ENCODE peak calls at places on chromosome 18, in six cellular contexts. W, T, S, M, P and B are unnamed samples.
A peak's percentile ranks its signal among the peaks of the same experiment; 100 is the strongest.

GRCh38 chr18:50507120-50507590 is 52.7 kb upstream of the MAPK4 start:
- DNase-seq in W (peak; percentile 31), T (peak; percentile 26), S (no peak), M (peak; percentile 76), P (peak; percentile 25), B (peak; percentile 53)

GRCh38 chr18:22422909-22423548 is 5.3 kb upstream of the CTAGE1 start:
- DNase-seq in W (no peak), T (no peak), S (no peak), M (no peak), P (peak; percentile 40), B (peak; percentile 74)

GRCh38 chr18:46570134-46570533 is 86.9 kb downstream of the LOXHD1 start:
- DNase-seq in W (no peak), T (no peak), S (no peak), M (no peak), P (no peak), B (no peak)

GRCh38 chr18:35276276-35276675 is 13.8 kb downstream of the ZSCAN30 start:
- DNase-seq in W (no peak), T (no peak), S (no peak), M (no peak), P (no peak), B (no peak)

GRCh38 chr18:58552057-58552461 is 76.8 kb downstream of the ALPK2 start:
- DNase-seq in W (no peak), T (no peak), S (no peak), M (peak; percentile 88), P (no peak), B (no peak)

GRCh38 chr18:64044616-64045015 is 74.7 kb downstream of the SERPINB8 start:
- DNase-seq in W (no peak), T (no peak), S (no peak), M (no peak), P (no peak), B (no peak)

GRCh38 chr18:25228410-25228809 is 123.6 kb downstream of the ZNF521 start:
- DNase-seq in W (no peak), T (no peak), S (no peak), M (no peak), P (no peak), B (no peak)

GRCh38 chr18:71105994-71106546 is 817.2 kb downstream of the SOCS6 start:
- DNase-seq in W (no peak), T (no peak), S (no peak), M (no peak), P (no peak), B (no peak)

GRCh38 chr18:26226229-26227050 is at the start of gene TAF4B:
- DNase-seq in W (peak; percentile 96), T (peak; percentile 96), S (peak; percentile 62), M (peak; percentile 97), P (peak; percentile 92), B (peak; percentile 85)

GRCh38 chr18:2104620-2105462 is 466.5 kb downstream of the METTL4 start:
- DNase-seq in W (peak; percentile 15), T (peak; percentile 21), S (peak; percentile 27), M (peak; percentile 84), P (no peak), B (peak; percentile 38)

GRCh38 chr18:9530226-9531009 is 55.1 kb downstream of the RALBP1 start:
- DNase-seq in W (no peak), T (no peak), S (no peak), M (no peak), P (no peak), B (no peak)

GRCh38 chr18:58668897-58669296 is 2.4 kb upstream of the MALT1 start:
- DNase-seq in W (no peak), T (no peak), S (no peak), M (no peak), P (no peak), B (no peak)

GRCh38 chr18:61724532-61724931 is 168.3 kb downstream of the RNF152 start:
- DNase-seq in W (no peak), T (no peak), S (no peak), M (no peak), P (no peak), B (no peak)

GRCh38 chr18:3511980-3512379 is 62.0 kb downstream of the TGIF1 start:
- DNase-seq in W (no peak), T (no peak), S (no peak), M (peak; percentile 97), P (no peak), B (no peak)

GRCh38 chr18:36298113-36298701 is 694 bp downstream of the FHOD3 start:
- DNase-seq in W (peak; percentile 30), T (peak; percentile 33), S (no peak), M (no peak), P (no peak), B (no peak)

GRCh38 chr18:72742002-72742401 is 125.8 kb downstream of the NETO1 start:
- DNase-seq in W (no peak), T (no peak), S (no peak), M (no peak), P (no peak), B (no peak)

GRCh38 chr18:35231052-35231451 is 9.8 kb upstream of the ZNF397 start:
- DNase-seq in W (peak; percentile 75), T (peak; percentile 73), S (peak; percentile 62), M (peak; percentile 93), P (peak; percentile 83), B (peak; percentile 87)

GRCh38 chr18:46435031-46435430 is 222.0 kb downstream of the LOXHD1 start:
- DNase-seq in W (no peak), T (no peak), S (no peak), M (no peak), P (no peak), B (no peak)

GRCh38 chr18:79857082-79857661 is 59.4 kb downstream of the KCNG2 start:
- DNase-seq in W (no peak), T (no peak), S (peak; percentile 42), M (no peak), P (no peak), B (no peak)

GRCh38 chr18:70160075-70160678 is 45.3 kb downstream of the RTTN start:
- DNase-seq in W (no peak), T (no peak), S (no peak), M (no peak), P (no peak), B (no peak)

GRCh38 chr18:64244571-64244970 is 95.7 kb upstream of the LINC00305 start:
- DNase-seq in W (no peak), T (no peak), S (no peak), M (no peak), P (no peak), B (peak; percentile 42)

GRCh38 chr18:29251681-29252080 is 1074.8 kb upstream of the CDH2 start:
- DNase-seq in W (no peak), T (no peak), S (no peak), M (no peak), P (no peak), B (no peak)

GRCh38 chr18:13256444-13257305 is 38.1 kb downstream of the LDLRAD4 start:
- DNase-seq in W (no peak), T (no peak), S (no peak), M (no peak), P (peak; percentile 10), B (no peak)

GRCh38 chr18:78517328-78517727 is 462.3 kb upstream of the SALL3 start:
- DNase-seq in W (no peak), T (no peak), S (no peak), M (no peak), P (no peak), B (peak; percentile 35)

DNA sequence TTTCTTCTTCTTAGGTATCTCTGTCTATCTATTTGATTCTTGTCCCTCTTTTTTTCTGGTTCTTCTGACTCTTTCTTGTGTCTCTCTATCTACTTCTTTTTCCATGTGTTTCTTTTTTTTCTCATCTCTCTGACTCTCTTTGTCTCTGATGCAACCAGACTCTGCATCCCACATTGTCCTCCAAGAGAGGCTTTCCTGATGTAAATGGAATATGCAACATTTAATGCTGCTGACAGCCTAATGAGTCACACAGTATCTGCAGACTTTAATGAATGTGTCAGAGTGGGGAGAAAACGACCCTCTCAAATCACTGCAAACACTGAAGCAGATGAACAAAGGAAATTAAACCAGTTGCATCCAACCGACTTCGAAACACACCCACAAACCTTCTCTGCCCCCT is 351.6 kb downstream of the TXNL1 start:
- DNase-seq in W (no peak), T (no peak), S (no peak), M (no peak), P (no peak), B (no peak)
- H3K27ac ChIP-seq in W (no peak overlapping the region), T (no peak overlapping the region), S (no peak overlapping the region), M (no peak overlapping the region), P (no peak overlapping the region), B (no peak overlapping the region)

GRCh38 chr18:74519320-74520095 is 14.8 kb upstream of the CNDP1 start:
- DNase-seq in W (no peak), T (no peak), S (no peak), M (no peak), P (no peak), B (peak; percentile 44)

GRCh38 chr18:74520096-74520833 is 14.0 kb upstream of the CNDP1 start:
- DNase-seq in W (no peak), T (no peak), S (no peak), M (no peak), P (no peak), B (no peak)

GRCh38 chr18:74522635-74523548 is 11.4 kb upstream of the CNDP1 start:
- DNase-seq in W (no peak), T (no peak), S (no peak), M (no peak), P (no peak), B (peak; percentile 42)

GRCh38 chr18:74518456-74519315 is 15.6 kb upstream of the CNDP1 start:
- DNase-seq in W (no peak), T (no peak), S (no peak), M (no peak), P (no peak), B (peak; percentile 38)

DNA sequence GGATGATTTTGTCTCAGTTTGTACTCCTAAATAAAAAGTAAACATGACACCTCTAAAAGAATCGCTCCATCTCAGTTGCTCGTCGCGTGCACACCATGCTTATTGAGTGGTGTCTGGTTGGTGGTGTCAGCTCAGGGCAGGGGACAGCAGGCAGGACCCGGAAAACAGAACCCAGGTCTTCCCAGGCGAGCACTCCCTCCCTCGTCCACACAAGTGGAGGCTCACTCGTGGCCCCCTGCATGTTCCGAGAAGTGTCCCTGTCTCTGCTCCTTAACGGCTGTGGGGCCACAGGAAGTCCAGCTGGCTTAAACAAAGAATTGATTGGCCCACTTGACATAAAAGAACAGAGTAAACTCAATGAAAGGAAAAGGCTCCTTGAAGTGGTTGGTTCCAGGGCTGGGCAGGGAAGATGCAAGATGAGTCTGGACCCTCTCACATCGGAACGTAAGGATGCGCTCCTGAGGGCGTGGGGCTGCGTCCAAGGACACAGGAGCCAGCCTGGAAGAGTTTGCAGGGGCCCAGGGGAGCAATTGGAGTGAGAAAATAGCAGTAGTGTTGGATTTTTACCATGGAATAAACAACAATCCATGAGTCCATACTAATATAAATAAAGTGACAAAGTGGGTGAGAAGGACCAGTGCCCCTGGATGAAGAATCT is 13.1 kb upstream of the CNDP1 start:
- DNase-seq in W (no peak), T (no peak), S (no peak), M (no peak), P (no peak), B (no peak)
- H3K36me3 ChIP-seq in W (no peaks in the 10 kb centered on the region), T (no peaks in the 10 kb centered on the region), S (no peaks in the 10 kb centered on the region), M (peaks cover 40% of the 10 kb centered on the region), P (peaks cover 62% of the 10 kb centered on the region), B (no peaks in the 10 kb centered on the region)

DNA sequence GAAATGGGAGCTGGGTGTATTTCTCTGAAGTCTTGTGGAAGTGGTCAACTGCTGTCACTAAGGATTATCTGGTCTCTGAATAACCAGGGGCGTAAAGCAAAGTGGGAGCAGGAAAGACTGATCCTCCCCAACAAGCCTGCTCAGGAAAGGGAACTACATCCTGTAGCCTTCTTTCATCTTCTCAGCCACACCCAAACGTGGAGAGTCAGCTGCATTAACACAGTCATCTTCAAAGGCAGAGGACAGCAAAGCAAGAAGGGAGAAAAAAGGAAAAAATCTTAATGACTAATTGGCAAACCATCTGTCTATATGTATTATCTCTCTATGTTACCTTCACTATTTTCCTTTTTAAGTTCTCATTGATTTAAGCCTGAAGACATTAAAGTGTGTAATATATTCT is 1834.0 kb upstream of the PIK3C3 start:
- DNase-seq in W (no peak), T (no peak), S (no peak), M (no peak), P (no peak), B (no peak)
- H3K27ac ChIP-seq in W (no peak overlapping the region), T (no peak overlapping the region), S (no peak overlapping the region), M (no peak overlapping the region), P (no peak overlapping the region), B (no peak overlapping the region)

GRCh38 chr18:42011053-42011452 is 56.0 kb downstream of the PIK3C3 start:
- DNase-seq in W (no peak), T (no peak), S (no peak), M (no peak), P (no peak), B (no peak)
- H3K36me3 ChIP-seq in W (no peaks in the 10 kb centered on the region), T (no peaks in the 10 kb centered on the region), S (no peaks in the 10 kb centered on the region), M (peaks cover 29% of the 10 kb centered on the region), P (peaks cover 45% of the 10 kb centered on the region), B (peaks cover 12% of the 10 kb centered on the region)